ENCODE peak calls at places on chromosome 14, in six cellular contexts. One of them, this sample, is unnamed.

GRCh38 chr14:98174031-98174430 is 1098.0 kb downstream of the BCL11B start:
- DNase-seq in lower leg skin: no peak
- DNase-seq in adrenal gland: no peak
- DNase-seq in IMR-90: no peak
- DNase-seq in Peyer's patch: no peak
- DNase-seq in K562: no peak
- DNase-seq in this sample: no peak

GRCh38 chr14:29462271-29462670 is 465.4 kb downstream of the PRKD1 start:
- DNase-seq in lower leg skin: no peak
- DNase-seq in adrenal gland: no peak
- DNase-seq in IMR-90: no peak
- DNase-seq in Peyer's patch: no peak
- DNase-seq in K562: no peak
- DNase-seq in this sample: no peak

GRCh38 chr14:53183611-53184010 is 30.5 kb upstream of the DDHD1 start:
- DNase-seq in lower leg skin: no peak
- DNase-seq in adrenal gland: no peak
- DNase-seq in IMR-90: no peak
- DNase-seq in Peyer's patch: no peak
- DNase-seq in K562: no peak
- DNase-seq in this sample: no peak

GRCh38 chr14:35940291-35940690 is 114.2 kb downstream of the BRMS1L start:
- DNase-seq in lower leg skin: no peak
- DNase-seq in adrenal gland: no peak
- DNase-seq in IMR-90: no peak
- DNase-seq in Peyer's patch: no peak
- DNase-seq in K562: no peak
- DNase-seq in this sample: no peak

GRCh38 chr14:79016828-79017505 is 846.8 kb downstream of the NRXN3 start:
- DNase-seq in lower leg skin: no peak
- DNase-seq in adrenal gland: no peak
- DNase-seq in IMR-90: peak
- DNase-seq in Peyer's patch: no peak
- DNase-seq in K562: no peak
- DNase-seq in this sample: no peak

GRCh38 chr14:60485600-60486251 is at the start of gene C14orf39:
- DNase-seq in lower leg skin: no peak
- DNase-seq in adrenal gland: peak
- DNase-seq in IMR-90: peak
- DNase-seq in Peyer's patch: no peak
- DNase-seq in K562: peak
- DNase-seq in this sample: peak

GRCh38 chr14:59116984-59117415 is 71.5 kb upstream of the DAAM1 start:
- DNase-seq in lower leg skin: no peak
- DNase-seq in adrenal gland: no peak
- DNase-seq in IMR-90: peak
- DNase-seq in Peyer's patch: peak
- DNase-seq in K562: no peak
- DNase-seq in this sample: no peak

GRCh38 chr14:51370758-51371386 is 130.8 kb downstream of the TMX1 start:
- DNase-seq in lower leg skin: no peak
- DNase-seq in adrenal gland: no peak
- DNase-seq in IMR-90: no peak
- DNase-seq in Peyer's patch: no peak
- DNase-seq in K562: no peak
- DNase-seq in this sample: no peak

GRCh38 chr14:73660511-73660910 is 15.7 kb downstream of the DNAL1 start:
- DNase-seq in lower leg skin: no peak
- DNase-seq in adrenal gland: no peak
- DNase-seq in IMR-90: no peak
- DNase-seq in Peyer's patch: no peak
- DNase-seq in K562: no peak
- DNase-seq in this sample: no peak

GRCh38 chr14:93105362-93105761 is 10.4 kb downstream of the ITPK1 start:
- DNase-seq in lower leg skin: no peak
- DNase-seq in adrenal gland: peak
- DNase-seq in IMR-90: peak
- DNase-seq in Peyer's patch: peak
- DNase-seq in K562: no peak
- DNase-seq in this sample: no peak

GRCh38 chr14:29821665-29822429 is 105.8 kb downstream of the PRKD1 start:
- DNase-seq in lower leg skin: no peak
- DNase-seq in adrenal gland: no peak
- DNase-seq in IMR-90: no peak
- DNase-seq in Peyer's patch: no peak
- DNase-seq in K562: no peak
- DNase-seq in this sample: no peak

GRCh38 chr14:33634631-33635030 is 316.2 kb downstream of the EGLN3 start:
- DNase-seq in lower leg skin: no peak
- DNase-seq in adrenal gland: no peak
- DNase-seq in IMR-90: no peak
- DNase-seq in Peyer's patch: no peak
- DNase-seq in K562: no peak
- DNase-seq in this sample: no peak

GRCh38 chr14:96938946-96939345 is 141.8 kb downstream of the VRK1 start:
- DNase-seq in lower leg skin: no peak
- DNase-seq in adrenal gland: no peak
- DNase-seq in IMR-90: no peak
- DNase-seq in Peyer's patch: peak
- DNase-seq in K562: peak
- DNase-seq in this sample: peak

GRCh38 chr14:53193193-53193592 is 40.1 kb upstream of the DDHD1 start:
- DNase-seq in lower leg skin: no peak
- DNase-seq in adrenal gland: no peak
- DNase-seq in IMR-90: peak
- DNase-seq in Peyer's patch: no peak
- DNase-seq in K562: no peak
- DNase-seq in this sample: no peak

GRCh38 chr14:60174352-60175254 is 9.4 kb upstream of the DHRS7 start:
- DNase-seq in lower leg skin: no peak
- DNase-seq in adrenal gland: no peak
- DNase-seq in IMR-90: no peak
- DNase-seq in Peyer's patch: no peak
- DNase-seq in K562: no peak
- DNase-seq in this sample: no peak

GRCh38 chr14:50045837-50046236 is 70.5 kb downstream of the VCPKMT start:
- DNase-seq in lower leg skin: no peak
- DNase-seq in adrenal gland: no peak
- DNase-seq in IMR-90: no peak
- DNase-seq in Peyer's patch: no peak
- DNase-seq in K562: no peak
- DNase-seq in this sample: peak

GRCh38 chr14:50044040-50044651 is 72.2 kb downstream of the VCPKMT start:
- DNase-seq in lower leg skin: no peak
- DNase-seq in adrenal gland: no peak
- DNase-seq in IMR-90: no peak
- DNase-seq in Peyer's patch: no peak
- DNase-seq in K562: no peak
- DNase-seq in this sample: no peak

GRCh38 chr14:50041980-50042379 is 74.4 kb downstream of the VCPKMT start:
- DNase-seq in lower leg skin: no peak
- DNase-seq in adrenal gland: no peak
- DNase-seq in IMR-90: no peak
- DNase-seq in Peyer's patch: no peak
- DNase-seq in K562: no peak
- DNase-seq in this sample: no peak

GRCh38 chr14:50047274-50047676 is 69.1 kb downstream of the VCPKMT start:
- DNase-seq in lower leg skin: no peak
- DNase-seq in adrenal gland: peak
- DNase-seq in IMR-90: no peak
- DNase-seq in Peyer's patch: peak
- DNase-seq in K562: no peak
- DNase-seq in this sample: no peak

GRCh38 chr14:50045039-50045711 is 71.2 kb downstream of the VCPKMT start:
- DNase-seq in lower leg skin: peak
- DNase-seq in adrenal gland: peak
- DNase-seq in IMR-90: peak
- DNase-seq in Peyer's patch: peak
- DNase-seq in K562: no peak
- DNase-seq in this sample: peak
- TF ChIP-seq POLR2A in lower leg skin: no peak
- TF ChIP-seq POLR2A in adrenal gland: peak
- TF ChIP-seq POLR2A in IMR-90: no peak
- TF ChIP-seq POLR2A in Peyer's patch: no peak
- TF ChIP-seq POLR2A in K562: no peak
- TF ChIP-seq POLR2A in this sample: no peak

GRCh38 chr14:31420319-31421081 is at the start of gene HEATR5A:
- DNase-seq in lower leg skin: peak
- DNase-seq in adrenal gland: peak
- DNase-seq in IMR-90: peak
- DNase-seq in Peyer's patch: peak
- DNase-seq in K562: peak
- DNase-seq in this sample: peak
- TF ChIP-seq POLR2A in lower leg skin: no peak
- TF ChIP-seq POLR2A in adrenal gland: peak
- TF ChIP-seq POLR2A in IMR-90: peak
- TF ChIP-seq POLR2A in Peyer's patch: peak
- TF ChIP-seq POLR2A in K562: peak
- TF ChIP-seq POLR2A in this sample: peak

GRCh38 chr14:37594916-37595808 is at the start of the genes FOXA1 and TTC6:
- DNase-seq in lower leg skin: no peak
- DNase-seq in adrenal gland: no peak
- DNase-seq in IMR-90: peak
- DNase-seq in Peyer's patch: peak
- DNase-seq in K562: peak
- DNase-seq in this sample: peak
- TF ChIP-seq POLR2A in lower leg skin: no peak
- TF ChIP-seq POLR2A in adrenal gland: no peak
- TF ChIP-seq POLR2A in IMR-90: no peak
- TF ChIP-seq POLR2A in Peyer's patch: peak
- TF ChIP-seq POLR2A in K562: no peak
- TF ChIP-seq POLR2A in this sample: no peak

GRCh38 chr14:37118673-37119366 is 53.6 kb downstream of the SLC25A21 start:
- DNase-seq in lower leg skin: no peak
- DNase-seq in adrenal gland: no peak
- DNase-seq in IMR-90: no peak
- DNase-seq in Peyer's patch: no peak
- DNase-seq in K562: no peak
- DNase-seq in this sample: peak

GRCh38 chr14:37114559-37114958 is 57.8 kb downstream of the SLC25A21 start:
- DNase-seq in lower leg skin: no peak
- DNase-seq in adrenal gland: no peak
- DNase-seq in IMR-90: no peak
- DNase-seq in Peyer's patch: no peak
- DNase-seq in K562: no peak
- DNase-seq in this sample: no peak

GRCh38 chr14:37116933-37117844 is 55.2 kb downstream of the SLC25A21 start:
- DNase-seq in lower leg skin: no peak
- DNase-seq in adrenal gland: no peak
- DNase-seq in IMR-90: peak
- DNase-seq in Peyer's patch: no peak
- DNase-seq in K562: peak
- DNase-seq in this sample: peak

GRCh38 chr14:37114039-37114438 is 58.4 kb downstream of the SLC25A21 start:
- DNase-seq in lower leg skin: no peak
- DNase-seq in adrenal gland: no peak
- DNase-seq in IMR-90: no peak
- DNase-seq in Peyer's patch: no peak
- DNase-seq in K562: no peak
- DNase-seq in this sample: no peak
- TF ChIP-seq POLR2A in lower leg skin: no peak
- TF ChIP-seq POLR2A in adrenal gland: no peak
- TF ChIP-seq POLR2A in IMR-90: no peak
- TF ChIP-seq POLR2A in Peyer's patch: no peak
- TF ChIP-seq POLR2A in K562: no peak
- TF ChIP-seq POLR2A in this sample: no peak

GRCh38 chr14:67127174-67127573 is 62.1 kb upstream of the GARIN2 start:
- DNase-seq in lower leg skin: no peak
- DNase-seq in adrenal gland: no peak
- DNase-seq in IMR-90: no peak
- DNase-seq in Peyer's patch: no peak
- DNase-seq in K562: no peak
- DNase-seq in this sample: no peak

GRCh38 chr14:67131691-67132090 is 57.5 kb upstream of the GARIN2 start:
- DNase-seq in lower leg skin: no peak
- DNase-seq in adrenal gland: no peak
- DNase-seq in IMR-90: no peak
- DNase-seq in Peyer's patch: no peak
- DNase-seq in K562: no peak
- DNase-seq in this sample: no peak

GRCh38 chr14:67133595-67134441 is 55.4 kb upstream of the GARIN2 start:
- DNase-seq in lower leg skin: no peak
- DNase-seq in adrenal gland: no peak
- DNase-seq in IMR-90: peak
- DNase-seq in Peyer's patch: no peak
- DNase-seq in K562: no peak
- DNase-seq in this sample: no peak

DNA sequence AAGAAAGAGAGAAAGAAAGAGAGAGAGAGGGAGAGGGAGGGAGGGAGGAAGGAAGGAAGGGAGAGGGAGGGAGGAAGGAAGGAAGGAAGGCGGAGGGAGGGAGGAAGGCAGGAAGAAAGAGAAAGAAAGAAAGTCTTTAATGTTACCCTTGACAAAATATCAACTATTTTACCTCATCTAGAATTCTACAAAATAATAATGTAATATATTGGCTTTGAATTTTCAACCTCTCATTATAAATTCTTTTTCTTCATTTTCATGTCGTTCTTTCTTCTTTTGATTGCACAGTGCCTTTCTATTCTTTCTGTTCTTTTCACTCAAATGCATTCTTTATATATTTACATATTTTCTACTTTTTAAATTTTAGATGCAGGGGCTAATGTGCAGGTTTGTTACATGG is 59.5 kb upstream of the GARIN2 start:
- DNase-seq in lower leg skin: no peak
- DNase-seq in adrenal gland: no peak
- DNase-seq in IMR-90: no peak
- DNase-seq in Peyer's patch: no peak
- DNase-seq in K562: no peak
- DNase-seq in this sample: no peak
- TF ChIP-seq POLR2A in lower leg skin: no peak
- TF ChIP-seq POLR2A in adrenal gland: no peak
- TF ChIP-seq POLR2A in IMR-90: no peak
- TF ChIP-seq POLR2A in Peyer's patch: no peak
- TF ChIP-seq POLR2A in K562: no peak
- TF ChIP-seq POLR2A in this sample: no peak